ENCODE peak calls at places on chromosomes 16 and 17, in five cellular contexts. One of them, this sample, is unnamed.

GRCh38 chr17:81609541-81610353 is 27.2 kb downstream of the NPLOC4 start:
- DNase-seq in fibroblast of lung: no peak
- DNase-seq in stimulated activated CD4-positive, alpha-beta T cell treated with anti-CD3 and anti-CD28 coated beads, Interleukin-12 subunit alpha, Interleukin-12 subunit beta, amount 100 ng/mL, for 4 hours: no peak
- DNase-seq in iris pigment epithelial cell: no peak
- DNase-seq in T-helper 9 cell: no peak
- DNase-seq in this sample: no peak

GRCh38 chr17:49629447-49629846 is 48.5 kb downstream of the SPOP start:
- DNase-seq in T-helper 9 cell: no peak
- DNase-seq in fibroblast of lung: no peak
- DNase-seq in iris pigment epithelial cell: peak; percentile 37
- DNase-seq in stimulated activated CD4-positive, alpha-beta T cell treated with anti-CD3 and anti-CD28 coated beads, Interleukin-12 subunit alpha, Interleukin-12 subunit beta, amount 100 ng/mL, for 4 hours: no peak
- DNase-seq in this sample: no peak

GRCh38 chr17:15298176-15298575 is 33.0 kb upstream of the PMP22 start:
- DNase-seq in stimulated activated CD4-positive, alpha-beta T cell treated with anti-CD3 and anti-CD28 coated beads, Interleukin-12 subunit alpha, Interleukin-12 subunit beta, amount 100 ng/mL, for 4 hours: no peak
- DNase-seq in fibroblast of lung: peak; percentile 12
- DNase-seq in iris pigment epithelial cell: peak; percentile 75
- DNase-seq in T-helper 9 cell: no peak
- DNase-seq in this sample: no peak

GRCh38 chr16:86064431-86065250 is 165.7 kb downstream of the IRF8 start:
- DNase-seq in stimulated activated CD4-positive, alpha-beta T cell treated with anti-CD3 and anti-CD28 coated beads, Interleukin-12 subunit alpha, Interleukin-12 subunit beta, amount 100 ng/mL, for 4 hours: no peak
- DNase-seq in fibroblast of lung: no peak
- DNase-seq in T-helper 9 cell: no peak
- DNase-seq in iris pigment epithelial cell: no peak
- DNase-seq in this sample: no peak

GRCh38 chr17:751269-752001 is 629 bp downstream of the GEMIN4 start:
- DNase-seq in T-helper 9 cell: peak; percentile 37
- DNase-seq in fibroblast of lung: peak; percentile 54
- DNase-seq in stimulated activated CD4-positive, alpha-beta T cell treated with anti-CD3 and anti-CD28 coated beads, Interleukin-12 subunit alpha, Interleukin-12 subunit beta, amount 100 ng/mL, for 4 hours: peak; percentile 53
- DNase-seq in iris pigment epithelial cell: peak; percentile 66
- DNase-seq in this sample: peak; percentile 32

GRCh38 chr17:75504347-75505151 is 10.8 kb downstream of the CASKIN2 start:
- DNase-seq in stimulated activated CD4-positive, alpha-beta T cell treated with anti-CD3 and anti-CD28 coated beads, Interleukin-12 subunit alpha, Interleukin-12 subunit beta, amount 100 ng/mL, for 4 hours: no peak
- DNase-seq in T-helper 9 cell: no peak
- DNase-seq in iris pigment epithelial cell: no peak
- DNase-seq in fibroblast of lung: no peak
- DNase-seq in this sample: peak; percentile 35

GRCh38 chr16:77816293-77816692 is 27.9 kb downstream of the VAT1L start:
- DNase-seq in stimulated activated CD4-positive, alpha-beta T cell treated with anti-CD3 and anti-CD28 coated beads, Interleukin-12 subunit alpha, Interleukin-12 subunit beta, amount 100 ng/mL, for 4 hours: no peak
- DNase-seq in fibroblast of lung: peak; percentile 67
- DNase-seq in T-helper 9 cell: no peak
- DNase-seq in iris pigment epithelial cell: peak; percentile 88
- DNase-seq in this sample: no peak

GRCh38 chr16:15810411-15810810 is 46.4 kb downstream of the MYH11 start:
- DNase-seq in fibroblast of lung: no peak
- DNase-seq in T-helper 9 cell: no peak
- DNase-seq in iris pigment epithelial cell: no peak
- DNase-seq in stimulated activated CD4-positive, alpha-beta T cell treated with anti-CD3 and anti-CD28 coated beads, Interleukin-12 subunit alpha, Interleukin-12 subunit beta, amount 100 ng/mL, for 4 hours: no peak
- DNase-seq in this sample: no peak

GRCh38 chr17:43524945-43525575 is 21.1 kb downstream of the ETV4 start:
- DNase-seq in iris pigment epithelial cell: peak; percentile 63
- DNase-seq in T-helper 9 cell: no peak
- DNase-seq in stimulated activated CD4-positive, alpha-beta T cell treated with anti-CD3 and anti-CD28 coated beads, Interleukin-12 subunit alpha, Interleukin-12 subunit beta, amount 100 ng/mL, for 4 hours: no peak
- DNase-seq in fibroblast of lung: no peak
- DNase-seq in this sample: no peak

GRCh38 chr16:49828545-49829267 is 27.2 kb downstream of the ZNF423 start:
- DNase-seq in stimulated activated CD4-positive, alpha-beta T cell treated with anti-CD3 and anti-CD28 coated beads, Interleukin-12 subunit alpha, Interleukin-12 subunit beta, amount 100 ng/mL, for 4 hours: no peak
- DNase-seq in iris pigment epithelial cell: no peak
- DNase-seq in T-helper 9 cell: no peak
- DNase-seq in fibroblast of lung: no peak
- DNase-seq in this sample: no peak

GRCh38 chr16:3542601-3543373 is 34.4 kb downstream of the NLRC3 start:
- DNase-seq in iris pigment epithelial cell: peak; percentile 7
- DNase-seq in stimulated activated CD4-positive, alpha-beta T cell treated with anti-CD3 and anti-CD28 coated beads, Interleukin-12 subunit alpha, Interleukin-12 subunit beta, amount 100 ng/mL, for 4 hours: no peak
- DNase-seq in fibroblast of lung: no peak
- DNase-seq in T-helper 9 cell: no peak
- DNase-seq in this sample: no peak

GRCh38 chr16:2468142-2468724 is 2.9 kb upstream of the NTN3 start:
- DNase-seq in T-helper 9 cell: no peak
- DNase-seq in fibroblast of lung: no peak
- DNase-seq in stimulated activated CD4-positive, alpha-beta T cell treated with anti-CD3 and anti-CD28 coated beads, Interleukin-12 subunit alpha, Interleukin-12 subunit beta, amount 100 ng/mL, for 4 hours: no peak
- DNase-seq in iris pigment epithelial cell: no peak
- DNase-seq in this sample: no peak

GRCh38 chr16:10521681-10522274 is 58.6 kb downstream of the EMP2 start:
- DNase-seq in iris pigment epithelial cell: peak; percentile 50
- DNase-seq in fibroblast of lung: peak; percentile 67
- DNase-seq in stimulated activated CD4-positive, alpha-beta T cell treated with anti-CD3 and anti-CD28 coated beads, Interleukin-12 subunit alpha, Interleukin-12 subunit beta, amount 100 ng/mL, for 4 hours: peak; percentile 13
- DNase-seq in T-helper 9 cell: peak; percentile 14
- DNase-seq in this sample: no peak

GRCh38 chr16:977896-978295 is 3.7 kb upstream of the SOX8 start:
- DNase-seq in fibroblast of lung: no peak
- DNase-seq in T-helper 9 cell: no peak
- DNase-seq in iris pigment epithelial cell: no peak
- DNase-seq in stimulated activated CD4-positive, alpha-beta T cell treated with anti-CD3 and anti-CD28 coated beads, Interleukin-12 subunit alpha, Interleukin-12 subunit beta, amount 100 ng/mL, for 4 hours: no peak
- DNase-seq in this sample: no peak

GRCh38 chr16:66270333-66270927 is 96.1 kb upstream of the CDH5 start:
- DNase-seq in T-helper 9 cell: peak; percentile 41
- DNase-seq in stimulated activated CD4-positive, alpha-beta T cell treated with anti-CD3 and anti-CD28 coated beads, Interleukin-12 subunit alpha, Interleukin-12 subunit beta, amount 100 ng/mL, for 4 hours: peak; percentile 62
- DNase-seq in fibroblast of lung: peak; percentile 67
- DNase-seq in iris pigment epithelial cell: peak; percentile 64
- DNase-seq in this sample: peak; percentile 42

GRCh38 chr16:55499951-55500350 is 8.9 kb upstream of the LPCAT2 start:
- DNase-seq in iris pigment epithelial cell: peak; percentile 98
- DNase-seq in T-helper 9 cell: no peak
- DNase-seq in fibroblast of lung: peak; percentile 93
- DNase-seq in stimulated activated CD4-positive, alpha-beta T cell treated with anti-CD3 and anti-CD28 coated beads, Interleukin-12 subunit alpha, Interleukin-12 subunit beta, amount 100 ng/mL, for 4 hours: no peak
- DNase-seq in this sample: no peak

GRCh38 chr17:5788266-5788900 is 204.1 kb upstream of the NLRP1 start:
- DNase-seq in T-helper 9 cell: no peak
- DNase-seq in stimulated activated CD4-positive, alpha-beta T cell treated with anti-CD3 and anti-CD28 coated beads, Interleukin-12 subunit alpha, Interleukin-12 subunit beta, amount 100 ng/mL, for 4 hours: no peak
- DNase-seq in fibroblast of lung: no peak
- DNase-seq in iris pigment epithelial cell: peak; percentile 21
- DNase-seq in this sample: no peak

GRCh38 chr16:58306327-58306726 is 11.5 kb upstream of the PRSS54 start:
- DNase-seq in T-helper 9 cell: peak; percentile 24
- DNase-seq in iris pigment epithelial cell: peak; percentile 27
- DNase-seq in stimulated activated CD4-positive, alpha-beta T cell treated with anti-CD3 and anti-CD28 coated beads, Interleukin-12 subunit alpha, Interleukin-12 subunit beta, amount 100 ng/mL, for 4 hours: peak; percentile 36
- DNase-seq in fibroblast of lung: peak; percentile 45
- DNase-seq in this sample: peak; percentile 20

GRCh38 chr17:13597723-13598347 is 3.9 kb downstream of the HS3ST3A1 start:
- DNase-seq in iris pigment epithelial cell: peak; percentile 70
- DNase-seq in fibroblast of lung: peak; percentile 85
- DNase-seq in stimulated activated CD4-positive, alpha-beta T cell treated with anti-CD3 and anti-CD28 coated beads, Interleukin-12 subunit alpha, Interleukin-12 subunit beta, amount 100 ng/mL, for 4 hours: no peak
- DNase-seq in T-helper 9 cell: no peak
- DNase-seq in this sample: no peak

GRCh38 chr16:88804552-88805339 is 1.2 kb downstream of the CDT1 start:
- DNase-seq in iris pigment epithelial cell: no peak
- DNase-seq in T-helper 9 cell: no peak
- DNase-seq in fibroblast of lung: no peak
- DNase-seq in stimulated activated CD4-positive, alpha-beta T cell treated with anti-CD3 and anti-CD28 coated beads, Interleukin-12 subunit alpha, Interleukin-12 subunit beta, amount 100 ng/mL, for 4 hours: no peak
- DNase-seq in this sample: no peak

GRCh38 chr17:77836557-77837041 is 121.9 kb upstream of the TNRC6C start:
- DNase-seq in fibroblast of lung: peak; percentile 15
- DNase-seq in T-helper 9 cell: no peak
- DNase-seq in iris pigment epithelial cell: peak; percentile 67
- DNase-seq in stimulated activated CD4-positive, alpha-beta T cell treated with anti-CD3 and anti-CD28 coated beads, Interleukin-12 subunit alpha, Interleukin-12 subunit beta, amount 100 ng/mL, for 4 hours: no peak
- DNase-seq in this sample: no peak

GRCh38 chr16:3174618-3175148 is 13.3 kb upstream of the OR1F1 start:
- DNase-seq in T-helper 9 cell: no peak
- DNase-seq in stimulated activated CD4-positive, alpha-beta T cell treated with anti-CD3 and anti-CD28 coated beads, Interleukin-12 subunit alpha, Interleukin-12 subunit beta, amount 100 ng/mL, for 4 hours: no peak
- DNase-seq in iris pigment epithelial cell: no peak
- DNase-seq in fibroblast of lung: no peak
- DNase-seq in this sample: no peak

GRCh38 chr17:18859256-18859655 is 1.3 kb downstream of the PRPSAP2 start:
- DNase-seq in stimulated activated CD4-positive, alpha-beta T cell treated with anti-CD3 and anti-CD28 coated beads, Interleukin-12 subunit alpha, Interleukin-12 subunit beta, amount 100 ng/mL, for 4 hours: no peak
- DNase-seq in fibroblast of lung: peak; percentile 43
- DNase-seq in T-helper 9 cell: no peak
- DNase-seq in iris pigment epithelial cell: peak; percentile 73
- DNase-seq in this sample: no peak

GRCh38 chr17:4635823-4636375 is 5.6 kb downstream of the ALOX15 start:
- DNase-seq in fibroblast of lung: no peak
- DNase-seq in iris pigment epithelial cell: no peak
- DNase-seq in stimulated activated CD4-positive, alpha-beta T cell treated with anti-CD3 and anti-CD28 coated beads, Interleukin-12 subunit alpha, Interleukin-12 subunit beta, amount 100 ng/mL, for 4 hours: no peak
- DNase-seq in T-helper 9 cell: no peak
- DNase-seq in this sample: no peak

GRCh38 chr17:40182606-40183005 is 5.3 kb downstream of the RAPGEFL1 start:
- DNase-seq in stimulated activated CD4-positive, alpha-beta T cell treated with anti-CD3 and anti-CD28 coated beads, Interleukin-12 subunit alpha, Interleukin-12 subunit beta, amount 100 ng/mL, for 4 hours: no peak
- DNase-seq in fibroblast of lung: no peak
- DNase-seq in iris pigment epithelial cell: no peak
- DNase-seq in T-helper 9 cell: no peak
- DNase-seq in this sample: no peak